ENCODE peak calls at places on chromosomes 16 and 17, in four cellular contexts. One of them, this sample, is unnamed. For H3K36me3, the result is how much of the 10 kb centered on the place peaks cover.

GRCh38 chr17:82816358-82816757 is 23.5 kb downstream of the ZNF750 start:
- DNase-seq in stomach: no peak
- DNase-seq in H1: no peak
- DNase-seq in lower lobe of right lung: peak
- DNase-seq in this sample: no peak

GRCh38 chr17:28160610-28161009 is 118.1 kb downstream of the NLK start:
- DNase-seq in lower lobe of right lung: no peak
- DNase-seq in H1: no peak
- DNase-seq in stomach: no peak
- DNase-seq in this sample: no peak

GRCh38 chr17:47604268-47604927 is 45.3 kb upstream of the KPNB1 start:
- DNase-seq in H1: no peak
- DNase-seq in stomach: no peak
- DNase-seq in lower lobe of right lung: no peak
- DNase-seq in this sample: no peak

GRCh38 chr17:46144246-46144645 is 49.0 kb downstream of the KANSL1 start:
- DNase-seq in stomach: no peak
- DNase-seq in lower lobe of right lung: no peak
- DNase-seq in H1: no peak
- DNase-seq in this sample: no peak

GRCh38 chr17:42846594-42847280 is 2.4 kb downstream of the AOC2 start:
- DNase-seq in lower lobe of right lung: peak
- DNase-seq in stomach: no peak
- DNase-seq in H1: no peak
- DNase-seq in this sample: no peak

GRCh38 chr17:5874486-5874885 is 195.7 kb upstream of the WSCD1 start:
- DNase-seq in lower lobe of right lung: no peak
- DNase-seq in stomach: no peak
- DNase-seq in H1: no peak
- DNase-seq in this sample: no peak

GRCh38 chr16:57147381-57148191 is 38.3 kb downstream of the PSME3IP1 start:
- DNase-seq in lower lobe of right lung: no peak
- DNase-seq in H1: no peak
- DNase-seq in stomach: no peak
- DNase-seq in this sample: no peak

GRCh38 chr17:41064301-41064700 is 1.4 kb downstream of the KRTAP2-4 start:
- DNase-seq in stomach: no peak
- DNase-seq in H1: no peak
- DNase-seq in lower lobe of right lung: no peak
- DNase-seq in this sample: no peak

GRCh38 chr16:85335584-85336492 is 223.6 kb upstream of the CIBAR2 start:
- DNase-seq in lower lobe of right lung: no peak
- DNase-seq in stomach: no peak
- DNase-seq in H1: no peak
- DNase-seq in this sample: no peak

GRCh38 chr16:29813644-29814562 is 1.9 kb downstream of the PRRT2 start:
- DNase-seq in H1: no peak
- DNase-seq in lower lobe of right lung: no peak
- DNase-seq in stomach: no peak
- DNase-seq in this sample: no peak

GRCh38 chr16:69181-69580 is 3.2 kb downstream of the RHBDF1 start:
- DNase-seq in H1: no peak
- DNase-seq in stomach: no peak
- DNase-seq in lower lobe of right lung: no peak
- DNase-seq in this sample: no peak

GRCh38 chr16:89924298-89924924 is 1.3 kb downstream of the TUBB3 start:
- DNase-seq in stomach: no peak
- DNase-seq in lower lobe of right lung: no peak
- DNase-seq in H1: peak
- DNase-seq in this sample: no peak

GRCh38 chr17:40530988-40531971 is 29.9 kb upstream of the TNS4 start:
- DNase-seq in lower lobe of right lung: no peak
- DNase-seq in H1: no peak
- DNase-seq in stomach: no peak
- DNase-seq in this sample: no peak

GRCh38 chr16:79776243-79776884 is 175.8 kb upstream of the MAF start:
- DNase-seq in H1: no peak
- DNase-seq in stomach: no peak
- DNase-seq in lower lobe of right lung: peak
- DNase-seq in this sample: no peak

GRCh38 chr16:56421313-56421712 is 4.0 kb downstream of the AMFR start:
- DNase-seq in lower lobe of right lung: no peak
- DNase-seq in H1: no peak
- DNase-seq in stomach: no peak
- DNase-seq in this sample: no peak

GRCh38 chr17:63842173-63842539 is 329 bp downstream of the SMARCD2 start:
- DNase-seq in stomach: peak
- DNase-seq in H1: no peak
- DNase-seq in lower lobe of right lung: peak
- DNase-seq in this sample: no peak

GRCh38 chr16:30615358-30616076 is 5.3 kb upstream of the ZNF689 start:
- DNase-seq in lower lobe of right lung: peak
- DNase-seq in stomach: peak
- DNase-seq in H1: peak
- DNase-seq in this sample: peak

GRCh38 chr16:10942352-10943297 is at the start of gene DEXI:
- DNase-seq in stomach: peak
- DNase-seq in lower lobe of right lung: peak
- DNase-seq in H1: peak
- DNase-seq in this sample: peak

DNA sequence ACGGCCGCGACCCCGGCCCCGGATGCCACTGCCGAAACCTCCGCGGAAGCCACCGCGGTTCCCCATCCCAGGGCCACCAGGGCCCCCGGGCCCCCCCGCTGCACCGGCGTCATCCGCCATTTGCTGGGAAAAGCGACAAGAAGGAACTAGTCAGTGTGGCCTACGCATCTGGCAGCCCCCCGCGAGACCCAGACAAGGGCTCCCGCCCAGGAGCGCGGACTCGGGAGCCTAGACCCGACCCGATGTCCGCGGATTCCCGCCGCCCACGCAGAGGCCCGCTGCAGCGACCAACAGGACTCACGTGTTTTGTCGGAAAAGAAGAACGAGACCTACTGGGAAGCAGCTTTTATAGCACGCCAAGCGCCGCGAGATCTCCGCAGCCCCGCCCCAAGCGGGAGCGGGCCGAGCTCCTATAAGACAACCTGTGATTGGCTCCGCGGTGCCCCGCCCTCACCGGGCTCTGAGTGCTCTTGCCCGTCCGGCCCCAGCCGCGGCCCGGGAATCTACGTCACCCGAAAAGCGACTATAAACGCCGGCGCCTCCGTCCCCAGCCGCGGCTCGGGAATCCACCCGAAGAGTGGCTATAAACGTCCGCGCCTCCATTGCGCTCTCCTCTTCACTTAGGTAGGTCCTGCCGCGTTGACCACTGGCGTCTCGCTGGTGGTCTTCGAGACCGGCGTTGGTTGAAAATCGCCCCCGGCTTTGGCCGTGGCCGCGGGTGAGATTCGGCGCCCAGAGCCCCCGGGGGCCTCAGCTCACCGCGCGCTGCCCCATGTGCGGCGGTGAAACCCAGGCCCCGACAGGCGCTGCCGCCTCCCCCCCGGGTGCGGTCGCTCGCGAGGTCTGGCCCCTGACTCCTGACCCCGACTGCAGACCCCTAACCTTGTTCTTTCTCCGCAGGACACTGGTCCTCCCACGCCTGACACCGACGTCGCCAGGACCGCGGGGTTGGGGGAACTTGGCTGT is at the start of gene RPS2:
- DNase-seq in lower lobe of right lung: peak
- DNase-seq in stomach: peak
- DNase-seq in H1: peak
- DNase-seq in this sample: peak
- H3K36me3 ChIP-seq in lower lobe of right lung: under half
- H3K36me3 ChIP-seq in stomach: under half
- H3K36me3 ChIP-seq in H1: under half
- H3K36me3 ChIP-seq in this sample: under half

DNA sequence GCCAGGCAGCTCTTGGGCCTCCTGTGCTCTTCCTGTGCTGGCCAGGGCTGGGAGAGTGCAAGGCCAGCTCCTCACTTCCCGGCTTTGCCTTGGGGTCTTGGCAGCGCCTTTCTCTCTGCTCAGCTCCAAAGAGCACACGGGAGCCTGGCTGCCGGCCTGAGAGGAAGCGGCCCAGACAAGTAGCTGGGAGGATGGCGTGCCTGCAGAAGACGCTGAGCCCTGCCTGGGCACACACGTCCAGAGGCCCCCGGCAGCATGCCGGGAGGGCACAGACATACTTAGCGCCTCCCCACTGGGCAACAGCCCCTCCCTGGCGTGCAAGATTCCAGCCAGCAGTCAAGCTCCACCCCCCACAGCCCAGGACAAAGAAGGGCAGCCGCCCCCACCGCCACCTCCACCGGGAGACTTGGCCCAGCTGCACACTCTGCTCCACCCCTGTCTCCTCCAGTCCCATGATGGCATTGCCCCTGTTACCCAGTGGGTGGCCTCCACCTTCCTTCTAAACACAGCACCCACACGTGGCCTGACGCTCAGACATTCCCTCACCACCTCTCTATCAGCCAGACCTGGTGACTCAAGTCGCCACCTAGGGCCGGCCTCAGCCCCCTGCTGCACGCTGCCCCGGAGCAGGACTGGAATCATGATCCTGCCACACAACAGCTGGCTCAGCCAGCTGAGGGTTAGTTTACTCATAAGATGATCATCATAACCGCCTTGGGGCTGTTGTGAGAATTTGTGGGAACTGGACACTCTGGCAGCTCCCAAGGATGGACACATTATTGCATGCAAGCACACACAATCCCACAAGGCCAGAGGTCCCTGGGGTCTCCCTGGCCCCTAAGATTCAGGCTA is 12.4 kb downstream of the SGCA start:
- DNase-seq in H1: peak
- DNase-seq in stomach: peak
- DNase-seq in lower lobe of right lung: peak
- DNase-seq in this sample: peak
- H3K4me3 ChIP-seq in H1: no peak
- H3K4me3 ChIP-seq in stomach: no peak
- H3K4me3 ChIP-seq in lower lobe of right lung: peak
- H3K4me3 ChIP-seq in this sample: peak

GRCh38 chr17:3910420-3911270 is 5.6 kb downstream of the P2RX1 start:
- DNase-seq in stomach: no peak
- DNase-seq in H1: no peak
- DNase-seq in lower lobe of right lung: no peak
- DNase-seq in this sample: no peak

GRCh38 chr17:3906881-3907280 is 9.4 kb downstream of the P2RX1 start:
- DNase-seq in lower lobe of right lung: no peak
- DNase-seq in H1: no peak
- DNase-seq in stomach: no peak
- DNase-seq in this sample: no peak

GRCh38 chr17:3907483-3908216 is 8.6 kb downstream of the P2RX1 start:
- DNase-seq in H1: no peak
- DNase-seq in lower lobe of right lung: no peak
- DNase-seq in stomach: no peak
- DNase-seq in this sample: no peak

GRCh38 chr17:3911271-3912053 is 4.8 kb downstream of the P2RX1 start:
- DNase-seq in lower lobe of right lung: no peak
- DNase-seq in H1: no peak
- DNase-seq in stomach: no peak
- DNase-seq in this sample: no peak

GRCh38 chr17:3909257-3909656 is 7.0 kb downstream of the P2RX1 start:
- DNase-seq in lower lobe of right lung: no peak
- DNase-seq in stomach: no peak
- DNase-seq in H1: no peak
- DNase-seq in this sample: no peak
- H3K36me3 ChIP-seq in lower lobe of right lung: under half
- H3K36me3 ChIP-seq in stomach: under half
- H3K36me3 ChIP-seq in H1: under half
- H3K36me3 ChIP-seq in this sample: under half

GRCh38 chr16:31868701-31869167 is 4.9 kb upstream of the ZNF267 start:
- DNase-seq in stomach: peak
- DNase-seq in H1: no peak
- DNase-seq in lower lobe of right lung: peak
- DNase-seq in this sample: peak
- H3K4me3 ChIP-seq in stomach: no peak
- H3K4me3 ChIP-seq in H1: no peak
- H3K4me3 ChIP-seq in lower lobe of right lung: peak
- H3K4me3 ChIP-seq in this sample: no peak

GRCh38 chr17:37045271-37045946 is 96.7 kb downstream of the AATF start:
- DNase-seq in H1: no peak
- DNase-seq in stomach: no peak
- DNase-seq in lower lobe of right lung: no peak
- DNase-seq in this sample: no peak

GRCh38 chr17:37051839-37052238 is 103.1 kb downstream of the AATF start:
- DNase-seq in stomach: no peak
- DNase-seq in lower lobe of right lung: no peak
- DNase-seq in H1: no peak
- DNase-seq in this sample: no peak

GRCh38 chr17:37048806-37049205 is 100.1 kb downstream of the AATF start:
- DNase-seq in lower lobe of right lung: no peak
- DNase-seq in H1: no peak
- DNase-seq in stomach: no peak
- DNase-seq in this sample: no peak

GRCh38 chr17:37050905-37051304 is 102.2 kb downstream of the AATF start:
- DNase-seq in lower lobe of right lung: no peak
- DNase-seq in stomach: no peak
- DNase-seq in H1: no peak
- DNase-seq in this sample: no peak

GRCh38 chr17:37047631-37048104 is 98.9 kb downstream of the AATF start:
- DNase-seq in lower lobe of right lung: peak
- DNase-seq in stomach: peak
- DNase-seq in H1: peak
- DNase-seq in this sample: peak
- H3K36me3 ChIP-seq in lower lobe of right lung: under half
- H3K36me3 ChIP-seq in stomach: half or more
- H3K36me3 ChIP-seq in H1: under half
- H3K36me3 ChIP-seq in this sample: under half